ENCODE peak calls at places on chromosomes 13 and 19, in six cellular contexts. M is neuronal stem cell, P is H9, K is IMR-90, F is H1, S is trophoblast cell. G is an unnamed sample.
A peak's percentile ranks its signal among the peaks of the same experiment; 100 is the strongest.

GRCh38 chr13:113734099-113734825 is 24.8 kb upstream of the TMEM255B start:
- DNase-seq in K (no peak), F (no peak), P (no peak), S (no peak), M (no peak), G (no peak)

GRCh38 chr13:113109151-113110047 is 3.8 kb downstream of the F7 start:
- DNase-seq in M (no peak), P (peak; percentile 53), F (peak; percentile 74), K (no peak), S (no peak), G (no peak)

GRCh38 chr19:55230780-55231179 is 2.2 kb upstream of the TMEM86B start:
- DNase-seq in F (no peak), M (no peak), K (no peak), S (no peak), P (no peak), G (no peak)

GRCh38 chr13:112256716-112257497 is 119.2 kb upstream of the SPACA7 start:
- DNase-seq in F (no peak), K (no peak), M (no peak), S (no peak), P (no peak), G (no peak)

GRCh38 chr19:5515737-5516136 is 52.0 kb downstream of the TINCR start:
- DNase-seq in P (no peak), S (peak; percentile 16), F (peak; percentile 60), K (no peak), M (no peak), G (no peak)

GRCh38 chr13:27309401-27309958 is 38.9 kb downstream of the RASL11A start:
- DNase-seq in K (no peak), M (no peak), F (no peak), S (no peak), P (no peak), G (no peak)

GRCh38 chr19:43589680-43590079 is 6.3 kb downstream of the IRGQ start:
- DNase-seq in F (no peak), P (no peak), K (no peak), M (no peak), S (no peak), G (no peak)

GRCh38 chr19:11203194-11204075 is 6.1 kb upstream of the KANK2 start:
- DNase-seq in M (peak; percentile 53), P (peak; percentile 79), F (peak; percentile 88), K (peak; percentile 71), S (peak; percentile 56), G (peak; percentile 93)

GRCh38 chr19:45124021-45124420 is 31.0 kb downstream of the PPP1R37 start:
- DNase-seq in S (no peak), K (no peak), F (no peak), P (no peak), M (no peak), G (no peak)

GRCh38 chr13:43307921-43308433 is 284.6 kb downstream of the DNAJC15 start:
- DNase-seq in P (no peak), K (peak; percentile 87), M (no peak), S (peak; percentile 14), F (no peak), G (peak; percentile 92)

GRCh38 chr13:42395066-42395821 is 123.3 kb downstream of the AKAP11 start:
- DNase-seq in P (no peak), S (no peak), M (no peak), F (no peak), K (no peak), G (no peak)

GRCh38 chr19:2805261-2805900 is 14.3 kb upstream of the ZNF554 start:
- DNase-seq in F (no peak), P (no peak), M (no peak), S (peak; percentile 79), K (no peak), G (no peak)

GRCh38 chr13:99968521-99969367 is 2.8 kb downstream of the ZIC5 start:
- DNase-seq in M (no peak), F (no peak), P (peak; percentile 39), S (no peak), K (no peak), G (no peak)

GRCh38 chr13:38763446-38764381 is 76.8 kb downstream of the FREM2 start:
- DNase-seq in M (peak; percentile 61), K (peak; percentile 33), S (peak; percentile 63), F (no peak), P (peak; percentile 37), G (peak; percentile 40)

GRCh38 chr19:47419037-47419783 is at the start of gene MEIS3:
- DNase-seq in S (no peak), K (no peak), F (peak; percentile 64), M (no peak), P (no peak), G (no peak)

GRCh38 chr19:30719189-30719990 is 347.2 kb downstream of the ZNF536 start:
- DNase-seq in M (no peak), S (no peak), K (no peak), P (peak; percentile 41), F (peak; percentile 70), G (peak; percentile 5)

GRCh38 chr19:39411006-39411831 is 1.2 kb upstream of the PLEKHG2 start:
- DNase-seq in F (peak; percentile 52), K (peak; percentile 68), M (no peak), S (peak; percentile 51), P (no peak), G (peak; percentile 99)

GRCh38 chr13:51946163-51946669 is 65.0 kb downstream of the ATP7B start:
- DNase-seq in P (no peak), K (no peak), F (no peak), M (no peak), S (no peak), G (no peak)

GRCh38 chr13:50485979-50486935 is 357.2 kb downstream of the DLEU7 start:
- DNase-seq in S (peak; percentile 24), M (no peak), P (no peak), F (no peak), K (peak; percentile 22), G (no peak)

GRCh38 chr19:35068941-35069634 is 27.6 kb downstream of the HPN start:
- DNase-seq in K (no peak), P (no peak), M (no peak), F (no peak), S (no peak), G (no peak)

GRCh38 chr13:67134322-67135129 is 95.6 kb downstream of the PCDH9 start:
- DNase-seq in F (no peak), M (no peak), K (peak; percentile 25), P (no peak), S (no peak), G (peak; percentile 37)

GRCh38 chr19:38173324-38174041 is 50.5 kb downstream of the DPF1 start:
- DNase-seq in S (no peak), P (no peak), M (no peak), F (no peak), K (peak; percentile 36), G (no peak)

GRCh38 chr19:38165335-38165734 is 58.7 kb downstream of the DPF1 start:
- DNase-seq in P (no peak), S (no peak), K (no peak), M (no peak), F (no peak), G (no peak)

GRCh38 chr19:38172001-38172400 is 52.0 kb downstream of the DPF1 start:
- DNase-seq in K (no peak), S (no peak), P (no peak), F (no peak), M (no peak), G (no peak)

GRCh38 chr19:38164526-38164925 is 59.5 kb downstream of the DPF1 start:
- DNase-seq in P (no peak), M (no peak), F (no peak), S (no peak), K (no peak), G (no peak)

GRCh38 chr19:38168632-38169031 is 55.4 kb downstream of the DPF1 start:
- DNase-seq in P (no peak), M (no peak), K (no peak), S (no peak), F (no peak), G (no peak)
- H3K14ac ChIP-seq in P (no peak overlapping the region), M (no peak overlapping the region), K (no peak overlapping the region), S (no peak overlapping the region), F (no peak overlapping the region), G (no peak overlapping the region)

GRCh38 chr13:85601526-85601925 is 197.7 kb downstream of the SLITRK6 start:
- DNase-seq in M (no peak), P (no peak), F (no peak), S (no peak), K (peak; percentile 77), G (peak; percentile 70)
- H3K14ac ChIP-seq in M (no peak overlapping the region), P (no peak overlapping the region), F (no peak overlapping the region), S (no peak overlapping the region), K (peak overlapping the region; percentile 10), G (no peak overlapping the region)

GRCh38 chr19:17320435-17320834 is 11.1 kb downstream of the DDA1 start:
- DNase-seq in M (no peak), S (no peak), F (no peak), P (no peak), K (no peak), G (no peak)
- H3K14ac ChIP-seq in M (no peak overlapping the region), S (no peak overlapping the region), F (no peak overlapping the region), P (no peak overlapping the region), K (no peak overlapping the region), G (no peak overlapping the region)

GRCh38 chr19:7176792-7177191 is 107.3 kb downstream of the ZNF557 start:
- DNase-seq in P (no peak), K (no peak), S (no peak), M (no peak), F (no peak), G (no peak)

GRCh38 chr19:7179917-7180306 is 110.4 kb downstream of the ZNF557 start:
- DNase-seq in M (no peak), P (no peak), K (no peak), S (no peak), F (no peak), G (no peak)

GRCh38 chr19:7177926-7178325 is 108.4 kb downstream of the ZNF557 start:
- DNase-seq in K (peak; percentile 50), F (no peak), M (no peak), P (no peak), S (no peak), G (no peak)

GRCh38 chr19:7187605-7188339 is 106.4 kb downstream of the INSR start:
- DNase-seq in M (no peak), S (no peak), P (no peak), F (no peak), K (no peak), G (no peak)

DNA sequence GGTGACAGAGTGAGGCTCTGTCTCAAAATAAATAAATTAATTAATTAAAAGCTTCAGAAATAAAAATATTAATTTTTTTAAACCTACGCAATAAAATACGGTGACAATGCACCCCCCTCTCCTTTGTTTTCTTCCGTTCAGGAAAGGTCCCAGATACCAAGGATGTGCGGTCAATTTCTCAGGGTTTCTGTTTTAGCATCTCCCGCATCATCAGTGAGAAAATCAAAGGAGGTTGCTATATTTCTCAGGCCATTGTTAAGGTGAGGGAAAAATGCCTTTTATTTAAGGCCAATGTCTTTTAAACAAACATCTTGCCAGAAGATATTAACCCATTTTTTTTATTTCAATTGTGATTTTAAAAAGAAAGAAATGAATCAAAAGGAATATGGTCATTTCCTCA is 111.7 kb downstream of the INSR start:
- DNase-seq in S (no peak), M (no peak), F (no peak), P (no peak), K (no peak), G (no peak)
- H3K14ac ChIP-seq in S (no peak overlapping the region), M (no peak overlapping the region), F (no peak overlapping the region), P (no peak overlapping the region), K (no peak overlapping the region), G (no peak overlapping the region)